ENCODE peak calls at places on chromosomes 3 and 15, in ten cellular contexts. N is colonic mucosa, J is GM23248, S is fibroblast of lung, Q is stomach, T is HepG2, A is SK-N-SH, G is uterus, W is GM12878, L is psoas muscle. Z is an unnamed sample.

GRCh38 chr3:85574306-85574705 is 615.5 kb downstream of the CADM2 start:
- DNase-seq in N (no peak), J (peak; percentile 10), S (peak; percentile 56), Q (no peak), T (no peak), A (no peak), G (no peak), W (no peak), L (no peak), Z (no peak)

GRCh38 chr3:157412323-157412845 is 24.3 kb upstream of the PTX3 start:
- DNase-seq in N (no peak), J (no peak), S (no peak), Q (no peak), T (no peak), A (no peak), G (no peak), W (no peak), L (no peak), Z (no peak)

GRCh38 chr15:66841953-66842681 is 140.1 kb downstream of the SMAD6 start:
- DNase-seq in N (peak; percentile 81), J (peak; percentile 98), S (peak; percentile 91), Q (peak; percentile 88), T (peak; percentile 54), A (peak; percentile 85), G (peak; percentile 90), W (no peak), L (peak; percentile 88), Z (peak; percentile 86)

GRCh38 chr3:52091566-52092290 is 35.4 kb upstream of the DUSP7 start:
- DNase-seq in N (no peak), J (peak; percentile 72), S (peak; percentile 40), Q (no peak), T (no peak), A (no peak), G (no peak), W (no peak), L (no peak), Z (peak; percentile 2)

GRCh38 chr3:183328164-183328563 is 75.1 kb downstream of the B3GNT5 start:
- DNase-seq in N (no peak), J (peak; percentile 9), S (no peak), Q (no peak), T (no peak), A (no peak), G (no peak), W (no peak), L (no peak), Z (no peak)

GRCh38 chr15:68682906-68683490 is 104.2 kb downstream of the CORO2B start:
- DNase-seq in N (no peak), J (no peak), S (no peak), Q (no peak), T (no peak), A (no peak), G (no peak), W (no peak), L (no peak), Z (no peak)

GRCh38 chr3:9231006-9231405 is 18.4 kb downstream of the SRGAP3 start:
- DNase-seq in N (no peak), J (no peak), S (peak; percentile 27), Q (no peak), T (no peak), A (no peak), G (no peak), W (no peak), L (no peak), Z (no peak)

GRCh38 chr3:66629431-66630368 is 128.9 kb upstream of the LRIG1 start:
- DNase-seq in N (no peak), J (no peak), S (no peak), Q (no peak), T (no peak), A (no peak), G (no peak), W (no peak), L (no peak), Z (no peak)

GRCh38 chr3:126923895-126924294 is 59.0 kb upstream of the PLXNA1 start:
- DNase-seq in N (no peak), J (no peak), S (no peak), Q (no peak), T (no peak), A (no peak), G (no peak), W (no peak), L (no peak), Z (no peak)

GRCh38 chr3:126926684-126927404 is 56.1 kb upstream of the PLXNA1 start:
- DNase-seq in N (no peak), J (peak; percentile 98), S (peak; percentile 92), Q (no peak), T (no peak), A (no peak), G (peak; percentile 81), W (no peak), L (peak; percentile 80), Z (peak; percentile 69)

GRCh38 chr3:126924458-126924857 is 58.5 kb upstream of the PLXNA1 start:
- DNase-seq in N (peak; percentile 41), J (no peak), S (no peak), Q (no peak), T (no peak), A (no peak), G (no peak), W (no peak), L (no peak), Z (no peak)

GRCh38 chr3:126927405-126927750 is 55.5 kb upstream of the PLXNA1 start:
- DNase-seq in N (no peak), J (peak; percentile 33), S (no peak), Q (no peak), T (no peak), A (peak; percentile 56), G (no peak), W (no peak), L (no peak), Z (no peak)

GRCh38 chr3:126925411-126926171 is 57.3 kb upstream of the PLXNA1 start:
- DNase-seq in N (no peak), J (peak; percentile 43), S (peak; percentile 53), Q (no peak), T (no peak), A (no peak), G (no peak), W (no peak), L (no peak), Z (no peak)
- H3K4me1 ChIP-seq in N (peaks cover 12% of the 10 kb centered on the region), J (peaks cover 33% of the 10 kb centered on the region), S (peaks cover 12% of the 10 kb centered on the region), Q (peaks cover 23% of the 10 kb centered on the region), T (peaks cover 13% of the 10 kb centered on the region), A (peaks cover 39% of the 10 kb centered on the region), G (peaks cover 9% of the 10 kb centered on the region), W (no peaks in the 10 kb centered on the region), L (peaks cover 6% of the 10 kb centered on the region), Z (peaks cover 42% of the 10 kb centered on the region)

GRCh38 chr3:168250415-168250861 is 154.7 kb upstream of the GOLIM4 start:
- DNase-seq in N (no peak), J (peak; percentile 6), S (peak; percentile 11), Q (no peak), T (no peak), A (peak; percentile 15), G (no peak), W (no peak), L (no peak), Z (no peak)
- H3K4me1 ChIP-seq in N (peaks cover 10% of the 10 kb centered on the region), J (peaks cover 11% of the 10 kb centered on the region), S (no peaks in the 10 kb centered on the region), Q (peaks cover 24% of the 10 kb centered on the region), T (peaks cover 18% of the 10 kb centered on the region), A (no peaks in the 10 kb centered on the region), G (no peaks in the 10 kb centered on the region), W (peaks cover 12% of the 10 kb centered on the region), L (no peaks in the 10 kb centered on the region), Z (peaks cover 28% of the 10 kb centered on the region)

GRCh38 chr15:36361351-36361870 is 218.0 kb upstream of the CDIN1 start:
- DNase-seq in N (no peak), J (peak; percentile 70), S (peak; percentile 72), Q (no peak), T (no peak), A (no peak), G (no peak), W (no peak), L (no peak), Z (no peak)

GRCh38 chr15:36356511-36356910 is 222.9 kb upstream of the CDIN1 start:
- DNase-seq in N (no peak), J (no peak), S (no peak), Q (no peak), T (no peak), A (no peak), G (no peak), W (no peak), L (no peak), Z (no peak)

GRCh38 chr15:36356978-36357582 is 222.3 kb upstream of the CDIN1 start:
- DNase-seq in N (no peak), J (peak; percentile 84), S (peak; percentile 98), Q (no peak), T (no peak), A (peak; percentile 21), G (peak; percentile 39), W (no peak), L (no peak), Z (no peak)

GRCh38 chr15:36359286-36359685 is 220.1 kb upstream of the CDIN1 start:
- DNase-seq in N (no peak), J (no peak), S (no peak), Q (no peak), T (no peak), A (no peak), G (no peak), W (no peak), L (no peak), Z (no peak)

DNA sequence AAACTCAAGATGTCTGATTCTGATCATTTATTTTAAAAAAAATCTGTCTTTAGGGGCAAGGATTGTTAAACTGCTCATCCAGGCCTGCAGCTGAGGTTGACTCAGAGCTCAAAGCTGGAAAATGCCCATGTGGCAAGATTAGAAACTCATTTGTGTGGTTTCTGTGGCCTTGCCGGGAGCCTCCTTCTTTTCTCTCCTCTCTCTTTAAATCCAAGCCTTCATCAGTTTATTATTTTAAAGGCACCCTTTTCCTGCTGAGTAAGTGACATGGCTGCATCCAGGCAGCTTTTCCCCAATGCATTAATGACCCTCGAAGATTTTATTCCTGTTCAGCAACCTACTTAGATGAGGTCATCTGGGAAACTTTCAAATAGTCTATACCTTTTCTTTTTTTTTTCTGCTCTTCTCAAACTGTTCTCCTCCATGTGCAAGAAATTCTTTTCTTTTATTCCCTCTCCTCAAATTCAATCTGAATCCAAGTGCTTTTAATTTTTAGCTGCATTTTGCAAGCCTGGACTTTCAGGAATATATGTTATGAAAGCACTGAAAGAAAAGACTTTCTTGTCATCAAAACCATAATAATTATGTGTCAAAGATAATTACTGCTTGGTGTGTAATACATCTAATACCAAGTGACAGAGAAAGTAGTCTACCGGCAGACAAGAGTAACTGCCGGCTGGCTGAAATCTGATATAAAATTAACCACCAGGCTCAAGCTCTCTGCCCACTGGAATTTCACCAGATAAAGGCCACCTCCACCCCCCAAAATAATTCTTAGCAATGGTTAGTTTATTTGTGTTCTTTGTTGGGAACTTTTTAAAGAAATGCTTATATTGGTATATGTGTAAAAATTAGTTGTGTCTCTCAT is 221.1 kb upstream of the CDIN1 start:
- DNase-seq in N (no peak), J (peak; percentile 90), S (peak; percentile 97), Q (no peak), T (no peak), A (no peak), G (no peak), W (no peak), L (no peak), Z (no peak)
- H3K4me1 ChIP-seq in N (no peaks in the 10 kb centered on the region), J (peaks cover 58% of the 10 kb centered on the region), S (peaks cover 23% of the 10 kb centered on the region), Q (no peaks in the 10 kb centered on the region), T (no peaks in the 10 kb centered on the region), A (peaks cover 39% of the 10 kb centered on the region), G (no peaks in the 10 kb centered on the region), W (no peaks in the 10 kb centered on the region), L (peaks cover 5% of the 10 kb centered on the region), Z (peaks cover 33% of the 10 kb centered on the region)

DNA sequence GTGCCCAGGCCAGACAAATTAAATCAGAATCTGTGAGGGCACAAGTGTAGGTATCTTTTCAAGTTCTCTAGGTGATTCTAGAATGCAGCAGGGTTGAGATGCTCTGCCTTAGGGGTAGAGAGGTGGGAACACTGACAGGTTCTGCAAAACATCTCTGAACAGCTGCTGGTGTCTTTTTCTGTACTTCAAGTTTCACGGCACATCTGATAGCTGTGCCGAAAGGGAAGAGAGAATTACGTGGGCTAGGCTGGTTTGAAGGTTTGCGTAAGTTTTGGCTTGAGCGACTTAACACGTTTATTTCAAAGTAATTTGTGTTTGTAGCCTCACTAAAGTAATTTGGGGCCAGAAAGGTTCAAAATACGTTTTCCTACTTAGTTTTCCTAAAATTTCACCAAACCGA is 22.5 kb downstream of the PXK start:
- DNase-seq in N (no peak), J (no peak), S (no peak), Q (no peak), T (no peak), A (no peak), G (no peak), W (no peak), L (no peak), Z (no peak)
- H3K4me1 ChIP-seq in N (no peaks in the 10 kb centered on the region), J (peaks cover 15% of the 10 kb centered on the region), S (peaks cover 6% of the 10 kb centered on the region), Q (peaks cover 9% of the 10 kb centered on the region), T (no peaks in the 10 kb centered on the region), A (no peaks in the 10 kb centered on the region), G (no peaks in the 10 kb centered on the region), W (peaks cover 59% of the 10 kb centered on the region), L (peaks cover 24% of the 10 kb centered on the region), Z (peaks cover 33% of the 10 kb centered on the region)